ENCODE peak calls at places on chromosomes 5 and 9, in four cellular contexts. One of them, this sample, is unnamed. For H3K27me3, the result is how much of the 10 kb centered on the place peaks cover.

GRCh38 chr9:110180713-110181434 is 27.1 kb downstream of the C9orf152 start:
- DNase-seq in right cardiac atrium: peak
- DNase-seq in psoas muscle: no peak
- DNase-seq in endodermal cell: no peak
- DNase-seq in this sample: peak

GRCh38 chr5:178249191-178249989 is 16.8 kb upstream of the PHYKPL start:
- DNase-seq in right cardiac atrium: no peak
- DNase-seq in psoas muscle: no peak
- DNase-seq in endodermal cell: no peak
- DNase-seq in this sample: no peak

GRCh38 chr5:17620627-17621026 is 10.4 kb downstream of the TAF11L12 start:
- DNase-seq in right cardiac atrium: no peak
- DNase-seq in psoas muscle: no peak
- DNase-seq in endodermal cell: peak
- DNase-seq in this sample: no peak

GRCh38 chr5:150211156-150212030 is 21.5 kb downstream of the SLC6A7 start:
- DNase-seq in right cardiac atrium: no peak
- DNase-seq in psoas muscle: no peak
- DNase-seq in endodermal cell: peak
- DNase-seq in this sample: no peak

GRCh38 chr9:129145841-129146292 is 32.2 kb downstream of the IER5L start:
- DNase-seq in right cardiac atrium: peak
- DNase-seq in psoas muscle: peak
- DNase-seq in endodermal cell: peak
- DNase-seq in this sample: peak

GRCh38 chr9:100690438-100690837 is 112.6 kb downstream of the CAVIN4 start:
- DNase-seq in right cardiac atrium: no peak
- DNase-seq in psoas muscle: no peak
- DNase-seq in endodermal cell: no peak
- DNase-seq in this sample: no peak

GRCh38 chr5:126462239-126463014 is 39.2 kb downstream of the GRAMD2B start:
- DNase-seq in right cardiac atrium: no peak
- DNase-seq in psoas muscle: no peak
- DNase-seq in endodermal cell: no peak
- DNase-seq in this sample: no peak

GRCh38 chr9:132647355-132647754 is 22.4 kb downstream of the DDX31 start:
- DNase-seq in right cardiac atrium: no peak
- DNase-seq in psoas muscle: no peak
- DNase-seq in endodermal cell: no peak
- DNase-seq in this sample: no peak

GRCh38 chr5:132456553-132457361 is 33.8 kb downstream of the IRF1 start:
- DNase-seq in right cardiac atrium: peak
- DNase-seq in psoas muscle: peak
- DNase-seq in endodermal cell: no peak
- DNase-seq in this sample: peak

GRCh38 chr9:92140754-92141143 is 25.5 kb upstream of the SPTLC1 start:
- DNase-seq in right cardiac atrium: no peak
- DNase-seq in psoas muscle: no peak
- DNase-seq in endodermal cell: no peak
- DNase-seq in this sample: no peak

GRCh38 chr5:84430079-84430478 is 45.4 kb upstream of the EDIL3 start:
- DNase-seq in right cardiac atrium: no peak
- DNase-seq in psoas muscle: no peak
- DNase-seq in endodermal cell: no peak
- DNase-seq in this sample: no peak

GRCh38 chr9:124764774-124765438 is 6.2 kb downstream of the NR6A1 start:
- DNase-seq in right cardiac atrium: no peak
- DNase-seq in psoas muscle: no peak
- DNase-seq in endodermal cell: no peak
- DNase-seq in this sample: no peak

GRCh38 chr9:88218721-88219120 is 80.4 kb upstream of the SPATA31C2 start:
- DNase-seq in right cardiac atrium: no peak
- DNase-seq in psoas muscle: no peak
- DNase-seq in endodermal cell: no peak
- DNase-seq in this sample: no peak

GRCh38 chr5:173055722-173055982 is 500 bp upstream of the CREBRF start:
- DNase-seq in right cardiac atrium: no peak
- DNase-seq in psoas muscle: no peak
- DNase-seq in endodermal cell: no peak
- DNase-seq in this sample: no peak

GRCh38 chr5:75667586-75667985 is 49.7 kb downstream of the POC5 start:
- DNase-seq in right cardiac atrium: no peak
- DNase-seq in psoas muscle: no peak
- DNase-seq in endodermal cell: no peak
- DNase-seq in this sample: no peak

GRCh38 chr9:36867672-36868471 is 166.2 kb downstream of the PAX5 start:
- DNase-seq in right cardiac atrium: no peak
- DNase-seq in psoas muscle: peak
- DNase-seq in endodermal cell: no peak
- DNase-seq in this sample: no peak

GRCh38 chr5:124790261-124790894 is 43.9 kb upstream of the ZNF608 start:
- DNase-seq in right cardiac atrium: no peak
- DNase-seq in psoas muscle: no peak
- DNase-seq in endodermal cell: no peak
- DNase-seq in this sample: no peak

GRCh38 chr9:14560194-14560593 is 133.0 kb downstream of the ZDHHC21 start:
- DNase-seq in right cardiac atrium: no peak
- DNase-seq in psoas muscle: no peak
- DNase-seq in endodermal cell: no peak
- DNase-seq in this sample: no peak

GRCh38 chr5:92838253-92838652 is 742.8 kb downstream of the NR2F1-AS1 start:
- DNase-seq in right cardiac atrium: no peak
- DNase-seq in psoas muscle: no peak
- DNase-seq in endodermal cell: peak
- DNase-seq in this sample: no peak

GRCh38 chr5:56851258-56851941 is 36.1 kb downstream of the MAP3K1 start:
- DNase-seq in right cardiac atrium: no peak
- DNase-seq in psoas muscle: no peak
- DNase-seq in endodermal cell: no peak
- DNase-seq in this sample: no peak

GRCh38 chr9:127116088-127116726 is 6.2 kb downstream of the ANGPTL2 start:
- DNase-seq in right cardiac atrium: no peak
- DNase-seq in psoas muscle: no peak
- DNase-seq in endodermal cell: no peak
- DNase-seq in this sample: peak

GRCh38 chr9:130137870-130138653 is 34.1 kb upstream of the NCS1 start:
- DNase-seq in right cardiac atrium: peak
- DNase-seq in psoas muscle: peak
- DNase-seq in endodermal cell: peak
- DNase-seq in this sample: peak

GRCh38 chr5:145825751-145826180 is 9.4 kb downstream of the PRELID2 start:
- DNase-seq in right cardiac atrium: no peak
- DNase-seq in psoas muscle: no peak
- DNase-seq in endodermal cell: no peak
- DNase-seq in this sample: no peak

GRCh38 chr9:4021621-4022213 is 278.2 kb downstream of the GLIS3 start:
- DNase-seq in right cardiac atrium: no peak
- DNase-seq in psoas muscle: no peak
- DNase-seq in endodermal cell: no peak
- DNase-seq in this sample: no peak

GRCh38 chr5:170749911-170750431 is 33.6 kb upstream of the GABRP start:
- DNase-seq in right cardiac atrium: no peak
- DNase-seq in psoas muscle: no peak
- DNase-seq in endodermal cell: peak
- DNase-seq in this sample: no peak

GRCh38 chr9:14719231-14719923 is 3.2 kb downstream of the CER1 start:
- DNase-seq in right cardiac atrium: no peak
- DNase-seq in psoas muscle: no peak
- DNase-seq in endodermal cell: no peak
- DNase-seq in this sample: no peak

GRCh38 chr9:8733096-8733954 is 933.7 kb upstream of the DMAC1 start:
- DNase-seq in right cardiac atrium: peak
- DNase-seq in psoas muscle: no peak
- DNase-seq in endodermal cell: peak
- DNase-seq in this sample: peak

GRCh38 chr9:38318755-38319495 is 73.6 kb upstream of the ALDH1B1 start:
- DNase-seq in right cardiac atrium: no peak
- DNase-seq in psoas muscle: no peak
- DNase-seq in endodermal cell: no peak
- DNase-seq in this sample: no peak

GRCh38 chr5:68456756-68457217 is 241.2 kb downstream of the PIK3R1 start:
- DNase-seq in right cardiac atrium: peak
- DNase-seq in psoas muscle: no peak
- DNase-seq in endodermal cell: no peak
- DNase-seq in this sample: no peak

GRCh38 chr5:65811004-65811403 is 89.0 kb downstream of the NLN start:
- DNase-seq in right cardiac atrium: no peak
- DNase-seq in psoas muscle: no peak
- DNase-seq in endodermal cell: no peak
- DNase-seq in this sample: no peak

GRCh38 chr9:32136700-32137339 is 247.6 kb upstream of the ACO1 start:
- DNase-seq in right cardiac atrium: no peak
- DNase-seq in psoas muscle: no peak
- DNase-seq in endodermal cell: peak
- DNase-seq in this sample: no peak

GRCh38 chr9:80407220-80407619 is 835.5 kb downstream of the TLE4 start:
- DNase-seq in right cardiac atrium: no peak
- DNase-seq in psoas muscle: no peak
- DNase-seq in endodermal cell: peak
- DNase-seq in this sample: no peak

GRCh38 chr9:15080401-15080800 is 170.2 kb upstream of the FREM1 start:
- DNase-seq in right cardiac atrium: no peak
- DNase-seq in psoas muscle: no peak
- DNase-seq in endodermal cell: no peak
- DNase-seq in this sample: no peak

GRCh38 chr5:88656196-88656935 is 226.6 kb downstream of the MEF2C start:
- DNase-seq in right cardiac atrium: no peak
- DNase-seq in psoas muscle: no peak
- DNase-seq in endodermal cell: no peak
- DNase-seq in this sample: no peak
- H3K27me3 ChIP-seq in right cardiac atrium: under half
- H3K27me3 ChIP-seq in psoas muscle: under half
- H3K27me3 ChIP-seq in endodermal cell: half or more
- H3K27me3 ChIP-seq in this sample: under half

GRCh38 chr5:157597277-157597676 is 21.7 kb upstream of the ADAM19 start:
- DNase-seq in right cardiac atrium: no peak
- DNase-seq in psoas muscle: no peak
- DNase-seq in endodermal cell: no peak
- DNase-seq in this sample: no peak

GRCh38 chr5:157594237-157594636 is 18.7 kb upstream of the ADAM19 start:
- DNase-seq in right cardiac atrium: no peak
- DNase-seq in psoas muscle: no peak
- DNase-seq in endodermal cell: no peak
- DNase-seq in this sample: no peak

GRCh38 chr5:157594675-157595074 is 19.1 kb upstream of the ADAM19 start:
- DNase-seq in right cardiac atrium: no peak
- DNase-seq in psoas muscle: no peak
- DNase-seq in endodermal cell: no peak
- DNase-seq in this sample: no peak

GRCh38 chr5:157598350-157598936 is 22.9 kb upstream of the ADAM19 start:
- DNase-seq in right cardiac atrium: no peak
- DNase-seq in psoas muscle: no peak
- DNase-seq in endodermal cell: no peak
- DNase-seq in this sample: no peak

GRCh38 chr5:157596449-157596848 is 20.9 kb upstream of the ADAM19 start:
- DNase-seq in right cardiac atrium: no peak
- DNase-seq in psoas muscle: no peak
- DNase-seq in endodermal cell: no peak
- DNase-seq in this sample: no peak
- H3K27ac ChIP-seq in right cardiac atrium: no peak
- H3K27ac ChIP-seq in psoas muscle: no peak
- H3K27ac ChIP-seq in endodermal cell: no peak
- H3K27ac ChIP-seq in this sample: no peak

DNA sequence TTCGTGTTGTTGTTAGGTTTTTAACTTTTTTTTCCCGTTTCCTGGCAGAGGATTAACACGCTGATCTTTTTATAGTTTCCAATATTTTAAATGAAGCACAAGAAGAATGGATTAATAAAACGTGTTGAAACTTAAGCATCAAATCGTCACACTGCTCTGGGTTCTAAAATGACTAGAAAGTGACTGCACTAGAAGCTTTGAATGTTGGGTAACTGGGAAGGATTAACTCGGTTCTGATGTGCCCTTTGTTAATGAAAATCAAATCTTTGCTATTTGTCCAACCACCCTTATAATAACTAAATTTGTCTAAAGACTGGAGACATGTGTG is 102.2 kb downstream of the ARRDC3 start:
- DNase-seq in right cardiac atrium: no peak
- DNase-seq in psoas muscle: no peak
- DNase-seq in endodermal cell: no peak
- DNase-seq in this sample: no peak
- H3K4me3 ChIP-seq in right cardiac atrium: peak
- H3K4me3 ChIP-seq in psoas muscle: peak
- H3K4me3 ChIP-seq in endodermal cell: peak
- H3K4me3 ChIP-seq in this sample: no peak

GRCh38 chr5:135055385-135055784 is 21.4 kb upstream of the PITX1 start:
- DNase-seq in right cardiac atrium: no peak
- DNase-seq in psoas muscle: peak
- DNase-seq in endodermal cell: no peak
- DNase-seq in this sample: no peak
- H3K27me3 ChIP-seq in right cardiac atrium: under half
- H3K27me3 ChIP-seq in psoas muscle: under half
- H3K27me3 ChIP-seq in endodermal cell: half or more
- H3K27me3 ChIP-seq in this sample: under half

GRCh38 chr9:136994180-136994884 is 2.0 kb downstream of the CLIC3 start:
- DNase-seq in right cardiac atrium: no peak
- DNase-seq in psoas muscle: no peak
- DNase-seq in endodermal cell: no peak
- DNase-seq in this sample: no peak
- H3K27ac ChIP-seq in right cardiac atrium: no peak
- H3K27ac ChIP-seq in psoas muscle: no peak
- H3K27ac ChIP-seq in endodermal cell: no peak
- H3K27ac ChIP-seq in this sample: no peak

DNA sequence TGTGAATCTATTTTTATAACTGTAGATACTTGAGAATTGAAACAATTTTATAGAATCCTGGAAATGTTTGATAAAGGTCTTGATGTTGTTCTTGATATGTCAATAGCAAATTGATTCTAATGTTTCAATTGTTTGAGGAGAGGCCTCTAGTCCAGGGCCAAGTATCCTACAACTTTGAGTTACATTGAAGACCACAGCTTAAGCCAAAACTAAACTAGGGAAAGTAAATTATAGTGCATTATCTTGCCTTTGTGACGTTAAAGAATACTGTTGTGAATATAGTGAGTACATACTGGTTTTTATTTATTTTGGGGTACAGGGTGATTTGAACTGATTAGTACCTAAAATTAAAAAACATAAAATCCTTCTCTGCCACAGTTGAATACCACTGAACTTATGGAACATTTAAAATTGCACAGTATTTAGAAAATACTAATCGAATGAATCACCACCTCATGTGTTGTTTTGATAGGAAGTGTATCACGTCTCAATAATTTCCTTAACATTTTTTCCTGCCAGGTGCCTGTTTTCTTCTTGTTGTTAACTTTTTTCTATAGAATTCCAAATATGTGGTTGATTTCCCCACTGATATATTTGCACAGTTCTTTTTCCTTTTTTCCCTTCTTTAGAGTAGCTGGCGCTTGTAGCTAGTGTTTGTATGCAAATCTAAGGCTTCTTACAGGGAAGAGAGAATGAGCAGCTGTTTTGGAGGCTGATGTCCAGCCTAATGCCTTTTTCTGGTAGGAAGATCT is 12.5 kb downstream of the ARHGEF28 start:
- DNase-seq in right cardiac atrium: no peak
- DNase-seq in psoas muscle: no peak
- DNase-seq in endodermal cell: no peak
- DNase-seq in this sample: no peak
- H3K4me3 ChIP-seq in right cardiac atrium: no peak
- H3K4me3 ChIP-seq in psoas muscle: no peak
- H3K4me3 ChIP-seq in endodermal cell: no peak
- H3K4me3 ChIP-seq in this sample: no peak

GRCh38 chr9:73655363-73655762 is 503.7 kb downstream of the ANXA1 start:
- DNase-seq in right cardiac atrium: no peak
- DNase-seq in psoas muscle: no peak
- DNase-seq in endodermal cell: no peak
- DNase-seq in this sample: no peak
- H3K27me3 ChIP-seq in right cardiac atrium: under half
- H3K27me3 ChIP-seq in psoas muscle: under half
- H3K27me3 ChIP-seq in endodermal cell: under half
- H3K27me3 ChIP-seq in this sample: under half

This sample was measured in aorta.